ENCODE peak calls at places on chromosomes 5 and 9, in four cellular contexts. One of them, this sample, is unnamed. For H3K4me1, the result is how much of the 10 kb centered on the place peaks cover.

GRCh38 chr5:174323878-174324281 is 278.4 kb downstream of the NSG2 start:
- DNase-seq in tibial nerve: no peak
- DNase-seq in colonic mucosa: no peak
- DNase-seq in endothelial cell of umbilical vein: no peak
- DNase-seq in this sample: peak

GRCh38 chr5:79971156-79971555 is 19.9 kb downstream of the MTX3 start:
- DNase-seq in tibial nerve: no peak
- DNase-seq in colonic mucosa: no peak
- DNase-seq in endothelial cell of umbilical vein: peak
- DNase-seq in this sample: peak

GRCh38 chr9:1839984-1840383 is 175.2 kb upstream of the SMARCA2 start:
- DNase-seq in tibial nerve: no peak
- DNase-seq in colonic mucosa: no peak
- DNase-seq in endothelial cell of umbilical vein: no peak
- DNase-seq in this sample: no peak

GRCh38 chr9:85339337-85339736 is 402.4 kb downstream of the AGTPBP1 start:
- DNase-seq in tibial nerve: no peak
- DNase-seq in colonic mucosa: no peak
- DNase-seq in endothelial cell of umbilical vein: no peak
- DNase-seq in this sample: no peak

GRCh38 chr5:5497132-5497748 is 74.8 kb downstream of the ICE1 start:
- DNase-seq in tibial nerve: peak
- DNase-seq in colonic mucosa: peak
- DNase-seq in endothelial cell of umbilical vein: peak
- DNase-seq in this sample: peak

GRCh38 chr9:87793292-87793691 is 67.4 kb downstream of the CTSL start:
- DNase-seq in tibial nerve: peak
- DNase-seq in colonic mucosa: no peak
- DNase-seq in endothelial cell of umbilical vein: no peak
- DNase-seq in this sample: peak

GRCh38 chr9:96751815-96752214 is 26.1 kb downstream of the ZNF510 start:
- DNase-seq in tibial nerve: no peak
- DNase-seq in colonic mucosa: no peak
- DNase-seq in endothelial cell of umbilical vein: no peak
- DNase-seq in this sample: no peak

GRCh38 chr5:59609501-59610265 is 283.8 kb downstream of the PDE4D start:
- DNase-seq in tibial nerve: no peak
- DNase-seq in colonic mucosa: no peak
- DNase-seq in endothelial cell of umbilical vein: no peak
- DNase-seq in this sample: peak

GRCh38 chr5:138900281-138900965 is 25.3 kb upstream of the LRRTM2 start:
- DNase-seq in tibial nerve: no peak
- DNase-seq in colonic mucosa: no peak
- DNase-seq in endothelial cell of umbilical vein: peak
- DNase-seq in this sample: peak

GRCh38 chr5:174303437-174304045 is 258.0 kb downstream of the NSG2 start:
- DNase-seq in tibial nerve: no peak
- DNase-seq in colonic mucosa: no peak
- DNase-seq in endothelial cell of umbilical vein: no peak
- DNase-seq in this sample: no peak

GRCh38 chr5:36156124-36156601 is 4.3 kb downstream of the SKP2 start:
- DNase-seq in tibial nerve: no peak
- DNase-seq in colonic mucosa: no peak
- DNase-seq in endothelial cell of umbilical vein: no peak
- DNase-seq in this sample: peak
- H3K4me1 ChIP-seq in tibial nerve: under half
- H3K4me1 ChIP-seq in colonic mucosa: under half
- H3K4me1 ChIP-seq in endothelial cell of umbilical vein: under half
- H3K4me1 ChIP-seq in this sample: under half

GRCh38 chr9:12812710-12813109 is 37.9 kb downstream of the LURAP1L start:
- DNase-seq in tibial nerve: no peak
- DNase-seq in colonic mucosa: no peak
- DNase-seq in endothelial cell of umbilical vein: no peak
- DNase-seq in this sample: no peak
- H3K4me1 ChIP-seq in tibial nerve: under half
- H3K4me1 ChIP-seq in colonic mucosa: under half
- H3K4me1 ChIP-seq in endothelial cell of umbilical vein: under half
- H3K4me1 ChIP-seq in this sample: under half

GRCh38 chr9:129351642-129352151 is 173.6 kb upstream of the IER5L start:
- DNase-seq in tibial nerve: no peak
- DNase-seq in colonic mucosa: no peak
- DNase-seq in endothelial cell of umbilical vein: no peak
- DNase-seq in this sample: peak

GRCh38 chr9:129351058-129351641 is 173.1 kb upstream of the IER5L start:
- DNase-seq in tibial nerve: no peak
- DNase-seq in colonic mucosa: peak
- DNase-seq in endothelial cell of umbilical vein: no peak
- DNase-seq in this sample: no peak

GRCh38 chr9:129349571-129349947 is 171.5 kb upstream of the IER5L start:
- DNase-seq in tibial nerve: no peak
- DNase-seq in colonic mucosa: no peak
- DNase-seq in endothelial cell of umbilical vein: no peak
- DNase-seq in this sample: no peak

GRCh38 chr9:129348890-129349570 is 171.0 kb upstream of the IER5L start:
- DNase-seq in tibial nerve: no peak
- DNase-seq in colonic mucosa: no peak
- DNase-seq in endothelial cell of umbilical vein: no peak
- DNase-seq in this sample: no peak

GRCh38 chr9:129350143-129350935 is 172.3 kb upstream of the IER5L start:
- DNase-seq in tibial nerve: no peak
- DNase-seq in colonic mucosa: no peak
- DNase-seq in endothelial cell of umbilical vein: no peak
- DNase-seq in this sample: no peak
- H3K4me1 ChIP-seq in tibial nerve: under half
- H3K4me1 ChIP-seq in colonic mucosa: under half
- H3K4me1 ChIP-seq in endothelial cell of umbilical vein: under half
- H3K4me1 ChIP-seq in this sample: under half

GRCh38 chr9:116157436-116158138 is 4.0 kb downstream of the PAPPA start:
- DNase-seq in tibial nerve: no peak
- DNase-seq in colonic mucosa: no peak
- DNase-seq in endothelial cell of umbilical vein: no peak
- DNase-seq in this sample: peak

GRCh38 chr9:116162241-116162781 is 8.7 kb downstream of the PAPPA start:
- DNase-seq in tibial nerve: no peak
- DNase-seq in colonic mucosa: no peak
- DNase-seq in endothelial cell of umbilical vein: no peak
- DNase-seq in this sample: no peak

GRCh38 chr9:116163293-116164055 is 9.9 kb downstream of the PAPPA start:
- DNase-seq in tibial nerve: no peak
- DNase-seq in colonic mucosa: no peak
- DNase-seq in endothelial cell of umbilical vein: no peak
- DNase-seq in this sample: no peak

GRCh38 chr9:116156621-116157314 is 3.2 kb downstream of the PAPPA start:
- DNase-seq in tibial nerve: peak
- DNase-seq in colonic mucosa: peak
- DNase-seq in endothelial cell of umbilical vein: peak
- DNase-seq in this sample: peak

DNA sequence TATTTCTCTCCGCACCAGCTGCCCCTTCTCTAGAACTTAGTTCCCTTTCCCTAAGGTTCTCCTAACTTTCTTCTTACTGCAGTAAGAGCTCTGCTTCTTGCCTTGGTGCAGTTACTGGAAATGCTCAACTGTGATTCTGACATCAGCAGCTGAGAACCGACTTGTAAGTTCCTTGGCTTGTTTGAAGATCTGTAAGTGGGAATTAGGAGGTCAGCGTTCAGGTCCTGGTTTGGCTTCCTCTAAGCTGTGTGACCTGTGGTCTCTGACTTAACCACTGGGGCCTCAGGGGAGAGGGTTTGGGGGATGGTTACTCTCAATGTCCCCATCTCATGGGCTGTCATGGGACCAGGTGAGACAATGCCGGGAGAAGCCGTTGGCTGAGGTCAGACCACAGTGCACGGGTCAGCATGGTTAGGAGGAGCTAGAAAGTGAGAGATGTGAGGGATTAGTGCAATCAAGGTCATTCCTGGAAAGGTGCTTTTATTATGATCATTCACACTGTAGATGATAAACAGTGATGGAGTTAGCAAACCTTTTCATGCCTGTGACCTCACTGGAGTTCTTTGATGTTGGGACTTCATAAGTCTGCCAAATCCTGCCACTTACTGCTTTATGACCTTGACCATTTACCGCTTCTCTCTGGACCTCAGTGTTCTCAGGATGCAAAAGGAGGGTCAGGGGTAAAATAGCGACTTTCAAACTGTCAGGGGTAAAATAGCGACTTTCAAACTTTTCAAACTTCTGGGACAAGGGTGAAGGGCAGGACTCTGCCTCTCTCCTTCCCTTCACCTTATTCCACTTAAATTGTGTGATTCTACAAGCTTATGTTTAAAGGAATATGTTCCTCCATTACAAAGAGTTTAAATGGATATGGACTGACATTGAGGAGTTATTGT is 7.3 kb downstream of the PAPPA start:
- DNase-seq in tibial nerve: no peak
- DNase-seq in colonic mucosa: no peak
- DNase-seq in endothelial cell of umbilical vein: no peak
- DNase-seq in this sample: no peak
- H3K4me1 ChIP-seq in tibial nerve: under half
- H3K4me1 ChIP-seq in colonic mucosa: under half
- H3K4me1 ChIP-seq in endothelial cell of umbilical vein: under half
- H3K4me1 ChIP-seq in this sample: under half

GRCh38 chr5:95808013-95808685 is 14.4 kb downstream of the GLRX start:
- DNase-seq in tibial nerve: no peak
- DNase-seq in colonic mucosa: peak
- DNase-seq in endothelial cell of umbilical vein: no peak
- DNase-seq in this sample: no peak
- H3K4me1 ChIP-seq in tibial nerve: under half
- H3K4me1 ChIP-seq in colonic mucosa: under half
- H3K4me1 ChIP-seq in endothelial cell of umbilical vein: under half
- H3K4me1 ChIP-seq in this sample: under half

DNA sequence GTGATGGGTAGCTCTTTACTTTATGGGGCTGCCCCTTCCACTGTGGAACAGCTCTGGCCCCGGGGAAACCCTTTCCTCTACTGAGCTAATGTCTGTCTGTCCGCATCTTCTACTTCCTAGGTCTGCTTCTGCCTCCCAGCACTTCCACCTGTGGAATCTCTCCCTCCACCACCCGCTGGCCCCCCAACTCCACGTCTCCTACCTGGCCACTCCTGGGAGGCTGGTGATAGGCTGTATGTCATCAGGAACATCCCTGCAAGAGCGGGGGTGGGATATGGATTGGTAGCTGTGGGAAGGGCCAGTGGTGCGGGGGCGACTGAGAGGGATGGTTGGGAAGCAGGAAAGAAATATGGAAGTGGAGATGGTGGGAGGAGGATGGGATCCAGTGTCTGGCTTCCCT is 9.2 kb downstream of the ALAD start:
- DNase-seq in tibial nerve: no peak
- DNase-seq in colonic mucosa: no peak
- DNase-seq in endothelial cell of umbilical vein: no peak
- DNase-seq in this sample: no peak
- H3K4me1 ChIP-seq in tibial nerve: under half
- H3K4me1 ChIP-seq in colonic mucosa: under half
- H3K4me1 ChIP-seq in endothelial cell of umbilical vein: under half
- H3K4me1 ChIP-seq in this sample: under half

This sample was measured in fibroblast of lung.